ENCODE peak calls at places on chromosomes 2 and 18, in eight cellular contexts. A is K562, K is PC-3, C is fibroblast of lung, M is neural progenitor cell, L is mammary epithelial cell, X is astrocyte, U is SK-N-MC. N is an unnamed sample.
A peak's percentile ranks its signal among the peaks of the same experiment; 100 is the strongest.

GRCh38 chr2:120720176-120720575 is 15.5 kb upstream of the GLI2 start:
- DNase-seq in C (no peak), X (no peak), U (no peak), M (no peak), A (no peak), L (no peak), K (no peak), N (no peak)

GRCh38 chr18:35510071-35511010 is 12.6 kb upstream of the INO80C start:
- DNase-seq in L (no peak), C (no peak), U (no peak), X (no peak), M (no peak), A (no peak), K (no peak), N (no peak)

GRCh38 chr2:237628482-237629187 is 1.2 kb downstream of the LRRFIP1 start:
- DNase-seq in U (no peak), M (no peak), A (no peak), X (no peak), K (no peak), L (no peak), C (no peak), N (no peak)

GRCh38 chr2:118130385-118130784 is 42.1 kb downstream of the INSIG2 start:
- DNase-seq in A (no peak), C (no peak), X (no peak), L (peak; percentile 52), M (no peak), K (no peak), U (no peak), N (no peak)

GRCh38 chr2:96832751-96833507 is 10.9 kb downstream of the ANKRD23 start:
- DNase-seq in K (peak; percentile 52), L (no peak), A (no peak), X (peak; percentile 20), M (peak; percentile 93), C (peak; percentile 42), U (no peak), N (peak; percentile 94)

GRCh38 chr2:197708331-197708730 is 3.2 kb downstream of the MARS2 start:
- DNase-seq in X (peak; percentile 61), C (peak; percentile 74), L (peak; percentile 68), A (no peak), U (no peak), M (no peak), K (peak; percentile 69), N (no peak)

GRCh38 chr2:5190023-5190422 is 502.2 kb upstream of the SOX11 start:
- DNase-seq in A (no peak), L (no peak), C (no peak), M (no peak), K (peak; percentile 55), U (no peak), X (no peak), N (no peak)

GRCh38 chr2:231503777-231504176 is 26.5 kb downstream of the NMUR1 start:
- DNase-seq in K (no peak), X (no peak), L (no peak), C (no peak), U (no peak), M (no peak), A (no peak), N (no peak)

GRCh38 chr18:57427429-57428181 is 7.6 kb upstream of the ONECUT2 start:
- DNase-seq in U (no peak), A (no peak), X (no peak), L (no peak), M (peak; percentile 73), C (no peak), K (no peak), N (no peak)
- TF ChIP-seq EZH2 in U (no peak), A (no peak), X (no peak), L (peak; percentile 75), M (no peak), C (peak; percentile 33), K (no peak), N (no peak)

GRCh38 chr18:75544496-75544895 is 117.0 kb upstream of the SMIM21 start:
- DNase-seq in K (no peak), A (no peak), X (peak; percentile 81), L (peak; percentile 61), U (no peak), C (peak; percentile 85), M (no peak), N (no peak)
- H3K4me3 ChIP-seq in K (no peak overlapping the region), A (no peak overlapping the region), X (no peak overlapping the region), L (no peak overlapping the region), U (peak overlapping the region; percentile 55), C (no peak overlapping the region), M (no peak overlapping the region), N (no peak overlapping the region)

GRCh38 chr2:240235149-240235803 is 94.8 kb upstream of the OTOS start:
- DNase-seq in U (no peak), C (no peak), M (no peak), X (no peak), A (no peak), L (no peak), K (no peak), N (no peak)

GRCh38 chr2:240233891-240234502 is 93.5 kb upstream of the OTOS start:
- DNase-seq in L (no peak), X (no peak), C (no peak), M (no peak), A (no peak), K (no peak), U (no peak), N (no peak)

GRCh38 chr2:240234503-240234951 is 94.1 kb upstream of the OTOS start:
- DNase-seq in M (no peak), K (no peak), L (peak; percentile 21), X (no peak), A (no peak), C (no peak), U (no peak), N (no peak)

GRCh38 chr2:240236217-240237111 is 96.0 kb upstream of the OTOS start:
- DNase-seq in A (no peak), L (no peak), K (no peak), X (no peak), M (peak; percentile 32), C (no peak), U (no peak), N (no peak)

DNA sequence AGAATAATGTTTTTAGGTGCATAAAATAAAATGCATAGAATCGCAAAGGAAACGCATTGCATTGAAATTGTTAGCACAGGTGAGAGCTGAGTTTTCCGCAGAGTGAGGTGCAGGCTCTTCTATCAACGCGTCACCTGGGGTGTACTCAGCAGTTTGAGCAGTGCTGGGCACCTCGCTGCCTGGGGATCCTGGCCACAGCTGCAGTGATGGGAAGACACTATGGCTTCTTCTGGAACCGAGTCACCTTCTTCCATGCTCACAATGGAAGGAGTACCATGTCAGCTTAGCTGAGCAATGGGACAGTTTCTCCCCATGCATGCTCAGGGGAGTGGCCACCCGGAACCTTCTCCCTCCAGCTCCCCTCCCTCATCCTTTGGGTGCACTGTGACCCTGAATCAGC is 95.4 kb upstream of the OTOS start:
- DNase-seq in U (no peak), X (no peak), C (no peak), M (no peak), K (no peak), A (no peak), L (no peak), N (no peak)
- TF ChIP-seq EZH2 in U (no peak), X (no peak), C (no peak), M (no peak), K (no peak), A (no peak), L (no peak), N (no peak)

GRCh38 chr2:207141381-207141780 is 24.4 kb downstream of the KLF7 start:
- DNase-seq in C (no peak), X (no peak), K (no peak), U (no peak), L (no peak), A (no peak), M (no peak), N (no peak)

GRCh38 chr2:207143474-207144190 is 22.1 kb downstream of the KLF7 start:
- DNase-seq in M (peak; percentile 47), X (peak; percentile 70), U (peak; percentile 70), L (no peak), C (peak; percentile 79), K (no peak), A (no peak), N (no peak)

GRCh38 chr2:207144191-207144795 is 21.5 kb downstream of the KLF7 start:
- DNase-seq in M (no peak), C (no peak), L (no peak), U (no peak), K (no peak), X (no peak), A (no peak), N (no peak)

GRCh38 chr2:207142461-207142860 is 23.3 kb downstream of the KLF7 start:
- DNase-seq in L (no peak), A (no peak), K (no peak), M (no peak), X (no peak), C (no peak), U (no peak), N (no peak)

DNA sequence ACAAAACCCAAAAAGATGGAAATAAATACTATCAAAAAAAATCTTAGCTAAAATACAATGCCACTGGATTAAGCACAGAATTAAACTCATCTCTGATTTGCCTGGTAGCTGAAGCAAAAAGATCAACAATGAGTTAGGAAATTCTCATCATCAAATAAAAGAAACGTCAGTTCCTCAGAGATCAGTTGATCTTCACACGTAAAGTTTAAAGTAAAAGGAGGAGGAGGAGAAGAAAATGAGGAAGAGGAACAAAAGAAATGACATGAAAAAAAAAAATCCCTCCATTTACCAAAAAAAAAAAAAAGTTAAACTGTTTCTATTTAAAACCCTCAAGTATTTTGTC is 22.6 kb downstream of the KLF7 start:
- DNase-seq in M (no peak), U (no peak), A (no peak), L (no peak), X (no peak), K (no peak), C (no peak), N (no peak)
- H3K4me3 ChIP-seq in M (peak overlapping the region; percentile 10), U (peak overlapping the region; percentile 63), A (no peak overlapping the region), L (no peak overlapping the region), X (no peak overlapping the region), K (no peak overlapping the region), C (no peak overlapping the region), N (no peak overlapping the region)